ENCODE peak calls at places on chromosomes 3 and 15, in five cellular contexts. One of them, this sample, is unnamed.

GRCh38 chr3:13066236-13066635 is 7.0 kb downstream of the IQSEC1 start:
- DNase-seq in NCI-H2107: no peak
- DNase-seq in Caki2: no peak
- DNase-seq in NCI-H69: no peak
- DNase-seq in kidney: no peak
- DNase-seq in this sample: no peak

GRCh38 chr3:57889807-57890206 is 118.4 kb upstream of the FLNB start:
- DNase-seq in NCI-H69: no peak
- DNase-seq in kidney: no peak
- DNase-seq in Caki2: peak; percentile 16
- DNase-seq in NCI-H2107: no peak
- DNase-seq in this sample: no peak

GRCh38 chr3:141686477-141687280 is 51.4 kb upstream of the RNF7 start:
- DNase-seq in NCI-H2107: no peak
- DNase-seq in Caki2: peak; percentile 63
- DNase-seq in kidney: peak; percentile 88
- DNase-seq in NCI-H69: peak; percentile 67
- DNase-seq in this sample: no peak

GRCh38 chr3:169026543-169027181 is 636.9 kb downstream of the MECOM start:
- DNase-seq in Caki2: peak; percentile 88
- DNase-seq in NCI-H69: peak; percentile 94
- DNase-seq in NCI-H2107: no peak
- DNase-seq in kidney: no peak
- DNase-seq in this sample: no peak

GRCh38 chr15:48370460-48370859 is 39.2 kb downstream of the DUT start:
- DNase-seq in NCI-H69: peak; percentile 15
- DNase-seq in NCI-H2107: peak; percentile 12
- DNase-seq in Caki2: no peak
- DNase-seq in kidney: no peak
- DNase-seq in this sample: peak; percentile 31

GRCh38 chr15:92989469-92989868 is 89.3 kb downstream of the CHD2 start:
- DNase-seq in NCI-H2107: no peak
- DNase-seq in kidney: no peak
- DNase-seq in Caki2: no peak
- DNase-seq in NCI-H69: no peak
- DNase-seq in this sample: no peak

GRCh38 chr3:47849186-47850061 is 46.5 kb downstream of the DHX30 start:
- DNase-seq in NCI-H2107: no peak
- DNase-seq in Caki2: no peak
- DNase-seq in kidney: peak; percentile 73
- DNase-seq in NCI-H69: no peak
- DNase-seq in this sample: no peak

GRCh38 chr15:84659904-84660781 is 2.1 kb upstream of the NMB start:
- DNase-seq in NCI-H2107: no peak
- DNase-seq in Caki2: no peak
- DNase-seq in NCI-H69: no peak
- DNase-seq in kidney: no peak
- DNase-seq in this sample: no peak

GRCh38 chr3:115709135-115709534 is 85.8 kb downstream of the GAP43 start:
- DNase-seq in NCI-H2107: no peak
- DNase-seq in Caki2: no peak
- DNase-seq in kidney: no peak
- DNase-seq in NCI-H69: peak; percentile 40
- DNase-seq in this sample: no peak

GRCh38 chr3:40576431-40576830 is 51.7 kb downstream of the ZNF621 start:
- DNase-seq in NCI-H69: no peak
- DNase-seq in NCI-H2107: no peak
- DNase-seq in Caki2: no peak
- DNase-seq in kidney: no peak
- DNase-seq in this sample: no peak

GRCh38 chr15:63050737-63051700 is 8.5 kb downstream of the TPM1 start:
- DNase-seq in NCI-H2107: no peak
- DNase-seq in kidney: no peak
- DNase-seq in Caki2: peak; percentile 94
- DNase-seq in NCI-H69: peak; percentile 97
- DNase-seq in this sample: no peak

GRCh38 chr3:184481924-184482671 is 79.5 kb upstream of the EPHB3 start:
- DNase-seq in NCI-H69: no peak
- DNase-seq in Caki2: no peak
- DNase-seq in kidney: no peak
- DNase-seq in NCI-H2107: no peak
- DNase-seq in this sample: no peak

GRCh38 chr3:126466886-126467610 is 8.6 kb downstream of the ZXDC start:
- DNase-seq in NCI-H69: no peak
- DNase-seq in NCI-H2107: no peak
- DNase-seq in kidney: peak; percentile 43
- DNase-seq in Caki2: no peak
- DNase-seq in this sample: no peak

GRCh38 chr3:171696805-171697204 is 113.5 kb downstream of the PLD1 start:
- DNase-seq in kidney: no peak
- DNase-seq in NCI-H2107: no peak
- DNase-seq in Caki2: no peak
- DNase-seq in NCI-H69: no peak
- DNase-seq in this sample: no peak